ENCODE peak calls at places on chromosomes 13 and 19, in five cellular contexts. One of them, this sample, is unnamed.

GRCh38 chr19:2550431-2551171 is 74.7 kb downstream of the GADD45B start:
- DNase-seq in psoas muscle: peak
- DNase-seq in adrenal gland: no peak
- DNase-seq in uterus: no peak
- DNase-seq in thoracic aorta: no peak
- DNase-seq in this sample: no peak

GRCh38 chr19:54448037-54448773 is 794 bp upstream of the LENG8 start:
- DNase-seq in psoas muscle: peak
- DNase-seq in uterus: peak
- DNase-seq in thoracic aorta: no peak
- DNase-seq in adrenal gland: peak
- DNase-seq in this sample: no peak

GRCh38 chr13:40776681-40777165 is 5.7 kb upstream of the MRPS31 start:
- DNase-seq in psoas muscle: no peak
- DNase-seq in thoracic aorta: no peak
- DNase-seq in adrenal gland: no peak
- DNase-seq in uterus: no peak
- DNase-seq in this sample: no peak

GRCh38 chr13:107028751-107029150 is 460.8 kb upstream of the ARGLU1 start:
- DNase-seq in thoracic aorta: no peak
- DNase-seq in adrenal gland: peak
- DNase-seq in uterus: no peak
- DNase-seq in psoas muscle: no peak
- DNase-seq in this sample: no peak

GRCh38 chr19:50957587-50957986 is 4.7 kb upstream of the KLK5 start:
- DNase-seq in uterus: no peak
- DNase-seq in thoracic aorta: no peak
- DNase-seq in psoas muscle: no peak
- DNase-seq in adrenal gland: no peak
- DNase-seq in this sample: no peak

GRCh38 chr13:19590423-19590822 is 29.1 kb upstream of the TPTE2 start:
- DNase-seq in adrenal gland: no peak
- DNase-seq in thoracic aorta: no peak
- DNase-seq in uterus: no peak
- DNase-seq in psoas muscle: no peak
- DNase-seq in this sample: no peak

GRCh38 chr19:46065486-46065885 is 24.7 kb upstream of the IGFL4 start:
- DNase-seq in uterus: no peak
- DNase-seq in adrenal gland: peak
- DNase-seq in psoas muscle: no peak
- DNase-seq in thoracic aorta: no peak
- DNase-seq in this sample: no peak

GRCh38 chr19:11451327-11451941 is 16.0 kb downstream of the PRKCSH start:
- DNase-seq in thoracic aorta: no peak
- DNase-seq in uterus: no peak
- DNase-seq in psoas muscle: no peak
- DNase-seq in adrenal gland: no peak
- DNase-seq in this sample: no peak

GRCh38 chr19:52993342-52994178 is 20.2 kb upstream of the ERVV-1 start:
- DNase-seq in psoas muscle: peak
- DNase-seq in uterus: peak
- DNase-seq in thoracic aorta: peak
- DNase-seq in adrenal gland: peak
- DNase-seq in this sample: peak

GRCh38 chr13:107301724-107302374 is 733.9 kb upstream of the ARGLU1 start:
- DNase-seq in uterus: no peak
- DNase-seq in psoas muscle: no peak
- DNase-seq in adrenal gland: no peak
- DNase-seq in thoracic aorta: no peak
- DNase-seq in this sample: no peak

GRCh38 chr13:71922191-71922590 is 55.2 kb upstream of the DACH1 start:
- DNase-seq in adrenal gland: no peak
- DNase-seq in thoracic aorta: no peak
- DNase-seq in psoas muscle: no peak
- DNase-seq in uterus: no peak
- DNase-seq in this sample: no peak

GRCh38 chr13:75705395-75705794 is 69.3 kb downstream of the LMO7 start:
- DNase-seq in psoas muscle: no peak
- DNase-seq in uterus: no peak
- DNase-seq in thoracic aorta: no peak
- DNase-seq in adrenal gland: no peak
- DNase-seq in this sample: no peak

GRCh38 chr19:18479964-18480723 is 41.7 kb downstream of the ELL start:
- DNase-seq in thoracic aorta: peak
- DNase-seq in uterus: peak
- DNase-seq in psoas muscle: peak
- DNase-seq in adrenal gland: peak
- DNase-seq in this sample: no peak

GRCh38 chr19:14517446-14517839 is 754 bp downstream of the DNAJB1 start:
- DNase-seq in uterus: no peak
- DNase-seq in thoracic aorta: no peak
- DNase-seq in psoas muscle: no peak
- DNase-seq in adrenal gland: peak
- DNase-seq in this sample: no peak

GRCh38 chr13:91946498-91947070 is 548.2 kb downstream of the GPC5 start:
- DNase-seq in psoas muscle: no peak
- DNase-seq in adrenal gland: no peak
- DNase-seq in thoracic aorta: no peak
- DNase-seq in uterus: no peak
- DNase-seq in this sample: no peak

GRCh38 chr13:47611664-47612288 is 389.3 kb downstream of the SUCLA2 start:
- DNase-seq in adrenal gland: no peak
- DNase-seq in psoas muscle: no peak
- DNase-seq in thoracic aorta: no peak
- DNase-seq in uterus: no peak
- DNase-seq in this sample: no peak

GRCh38 chr13:30334663-30335386 is 27.5 kb upstream of the KATNAL1 start:
- DNase-seq in uterus: no peak
- DNase-seq in adrenal gland: no peak
- DNase-seq in thoracic aorta: no peak
- DNase-seq in psoas muscle: no peak
- DNase-seq in this sample: no peak

GRCh38 chr13:55517312-55517711 is 1623.4 kb upstream of the PRR20A start:
- DNase-seq in uterus: no peak
- DNase-seq in adrenal gland: no peak
- DNase-seq in thoracic aorta: no peak
- DNase-seq in psoas muscle: no peak
- DNase-seq in this sample: no peak

DNA sequence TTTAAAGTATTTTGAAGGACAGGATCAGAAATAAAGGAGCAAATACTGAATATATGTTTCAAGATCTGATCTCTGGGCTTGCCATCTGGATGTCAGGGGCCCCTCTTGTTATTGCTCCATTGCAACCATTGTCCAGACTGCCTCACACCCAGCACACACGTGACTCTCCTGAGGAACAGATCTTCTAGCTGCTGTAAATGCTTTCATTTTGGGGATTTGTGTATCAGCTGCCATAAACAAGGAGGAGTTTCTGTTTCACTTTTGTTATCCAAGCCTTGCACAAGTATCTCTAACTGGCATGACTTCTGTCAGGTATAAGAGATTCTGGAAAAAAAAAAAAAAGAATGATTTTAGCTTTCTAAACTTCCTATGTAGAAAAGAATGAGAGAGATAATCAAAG is 1624.1 kb upstream of the PRR20A start:
- DNase-seq in psoas muscle: no peak
- DNase-seq in uterus: no peak
- DNase-seq in adrenal gland: no peak
- DNase-seq in thoracic aorta: no peak
- DNase-seq in this sample: no peak
- TF ChIP-seq CTCF in psoas muscle: no peak
- TF ChIP-seq CTCF in uterus: no peak
- TF ChIP-seq CTCF in adrenal gland: no peak
- TF ChIP-seq CTCF in thoracic aorta: no peak
- TF ChIP-seq CTCF in this sample: no peak

DNA sequence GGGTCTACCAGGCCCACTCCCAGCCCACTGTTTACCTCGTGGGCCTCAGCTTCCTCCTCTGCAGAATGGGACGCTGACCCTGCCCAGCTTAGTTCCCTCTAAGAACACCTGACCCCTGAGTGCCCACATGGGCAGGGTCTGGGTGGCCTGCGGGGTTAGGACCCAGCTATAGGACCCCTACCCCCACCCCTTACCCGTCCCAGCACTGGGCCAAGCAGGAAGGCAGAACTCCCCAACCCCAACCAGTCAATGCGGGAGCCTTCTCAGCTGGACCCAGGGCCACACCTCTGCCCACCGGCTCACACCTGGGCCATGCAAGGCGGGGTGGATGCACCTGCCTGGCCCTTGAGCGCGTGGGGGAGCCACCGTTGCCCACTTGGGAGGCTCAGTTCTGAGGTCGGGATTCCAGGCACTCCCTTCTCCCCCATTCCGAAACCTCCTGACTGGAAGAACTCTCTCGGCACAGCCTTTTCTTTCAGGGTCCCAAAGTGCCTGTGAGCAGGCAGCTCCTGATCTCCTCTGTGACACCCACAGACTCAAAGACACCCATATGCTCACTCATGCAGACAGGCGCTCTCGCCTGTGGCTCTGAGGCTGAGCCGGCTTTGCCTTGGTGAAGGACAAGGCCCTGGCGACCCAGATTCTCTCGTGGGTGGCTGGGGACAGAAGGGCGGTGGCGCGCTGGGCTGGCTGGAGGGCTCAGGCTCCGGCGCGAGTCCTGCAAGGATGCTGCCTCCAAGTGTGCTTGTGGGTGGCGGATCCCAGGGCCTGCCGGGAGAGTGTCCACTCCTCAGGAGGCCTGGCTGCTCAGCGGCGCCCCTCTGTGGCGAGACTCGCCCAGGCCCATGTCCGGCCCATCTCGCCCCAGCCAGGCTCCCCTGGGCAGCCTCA is 27.9 kb upstream of the PARP4 start:
- DNase-seq in thoracic aorta: no peak
- DNase-seq in psoas muscle: no peak
- DNase-seq in adrenal gland: no peak
- DNase-seq in uterus: no peak
- DNase-seq in this sample: no peak
- TF ChIP-seq CTCF in thoracic aorta: no peak
- TF ChIP-seq CTCF in psoas muscle: no peak
- TF ChIP-seq CTCF in adrenal gland: no peak
- TF ChIP-seq CTCF in uterus: no peak
- TF ChIP-seq CTCF in this sample: no peak

GRCh38 chr13:73544175-73544574 is 485.4 kb downstream of the KLF5 start:
- DNase-seq in thoracic aorta: no peak
- DNase-seq in psoas muscle: no peak
- DNase-seq in uterus: no peak
- DNase-seq in adrenal gland: no peak
- DNase-seq in this sample: no peak
- TF ChIP-seq CTCF in thoracic aorta: no peak
- TF ChIP-seq CTCF in psoas muscle: no peak
- TF ChIP-seq CTCF in uterus: no peak
- TF ChIP-seq CTCF in adrenal gland: no peak
- TF ChIP-seq CTCF in this sample: no peak

DNA sequence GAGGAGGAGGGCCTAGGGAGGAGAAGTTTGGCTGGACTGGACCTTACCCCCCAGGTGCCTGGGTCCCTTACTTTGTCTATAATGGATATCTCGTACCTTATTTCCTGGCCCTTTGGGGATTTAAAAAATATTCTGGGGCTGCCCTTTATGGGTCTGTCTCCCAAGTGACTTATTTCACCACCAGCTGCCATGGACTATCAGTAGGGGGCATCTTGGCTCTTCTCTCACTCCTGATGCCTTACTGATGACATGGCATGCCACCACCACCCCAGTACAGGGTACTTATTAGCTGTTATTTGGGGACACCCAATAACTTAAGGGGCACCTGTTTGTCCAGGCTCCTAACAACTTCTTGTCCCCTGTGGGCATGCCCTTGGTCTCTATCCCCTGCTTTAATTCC is 38.0 kb downstream of the NFIX start:
- DNase-seq in psoas muscle: no peak
- DNase-seq in uterus: no peak
- DNase-seq in thoracic aorta: no peak
- DNase-seq in adrenal gland: no peak
- DNase-seq in this sample: no peak
- TF ChIP-seq CTCF in psoas muscle: no peak
- TF ChIP-seq CTCF in uterus: no peak
- TF ChIP-seq CTCF in thoracic aorta: no peak
- TF ChIP-seq CTCF in adrenal gland: no peak
- TF ChIP-seq CTCF in this sample: no peak

DNA sequence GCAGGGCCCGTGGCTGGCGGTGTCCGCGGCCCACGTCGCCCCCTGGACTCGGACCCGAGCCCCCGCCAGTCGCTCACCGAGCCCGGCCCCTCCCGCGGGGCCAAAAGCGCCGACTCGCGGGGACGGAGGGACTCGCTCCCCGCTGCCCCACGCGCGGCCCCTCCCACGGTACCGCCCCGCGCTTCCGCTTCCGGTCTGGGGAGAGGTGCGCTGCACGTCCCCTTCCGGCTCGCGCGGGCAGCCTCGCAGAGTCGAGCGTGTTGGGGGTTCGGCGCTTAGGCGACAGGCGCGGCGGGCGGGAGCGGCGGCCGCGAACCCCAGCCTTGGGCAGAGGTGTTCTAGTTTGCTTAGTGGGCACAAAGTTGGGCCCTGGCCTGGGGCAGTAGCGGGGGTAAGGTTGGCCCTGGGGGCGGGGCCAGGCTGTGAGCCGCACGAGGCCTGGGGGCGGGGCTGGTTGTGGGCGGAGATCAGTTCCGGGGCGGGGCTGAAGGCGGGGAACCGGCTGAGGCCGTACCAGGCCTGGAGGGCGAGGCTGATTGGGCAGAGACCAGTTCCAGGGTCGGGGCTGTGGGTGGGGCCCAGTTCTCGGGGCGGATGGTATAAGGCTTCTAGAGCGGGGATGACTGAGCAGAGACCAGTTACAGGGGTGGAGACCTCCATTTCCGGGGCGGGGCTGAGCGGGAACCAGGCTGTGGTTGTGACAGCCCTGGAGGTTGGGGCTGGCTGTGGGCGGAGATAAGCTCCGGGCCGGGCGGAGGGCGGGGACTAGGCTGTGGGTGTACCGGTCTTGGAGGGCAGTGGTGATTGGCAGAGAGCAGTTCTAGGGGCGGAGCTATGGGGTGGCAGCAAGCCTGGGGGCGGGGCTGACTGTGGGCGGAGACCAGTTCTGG is at the start of the genes MBD3L1 and ZNF558:
- DNase-seq in psoas muscle: peak
- DNase-seq in adrenal gland: peak
- DNase-seq in uterus: peak
- DNase-seq in thoracic aorta: peak
- DNase-seq in this sample: peak
- TF ChIP-seq CTCF in psoas muscle: peak
- TF ChIP-seq CTCF in adrenal gland: no peak
- TF ChIP-seq CTCF in uterus: peak
- TF ChIP-seq CTCF in thoracic aorta: no peak
- TF ChIP-seq CTCF in this sample: no peak

GRCh38 chr19:15810335-15810734 is 5.1 kb downstream of the OR10H1 start:
- DNase-seq in thoracic aorta: no peak
- DNase-seq in uterus: no peak
- DNase-seq in adrenal gland: no peak
- DNase-seq in psoas muscle: no peak
- DNase-seq in this sample: no peak
- TF ChIP-seq CTCF in thoracic aorta: no peak
- TF ChIP-seq CTCF in uterus: peak
- TF ChIP-seq CTCF in adrenal gland: no peak
- TF ChIP-seq CTCF in psoas muscle: no peak
- TF ChIP-seq CTCF in this sample: no peak

GRCh38 chr13:21637296-21637695 is 33.3 kb upstream of the MICU2 start:
- DNase-seq in thoracic aorta: no peak
- DNase-seq in psoas muscle: no peak
- DNase-seq in uterus: no peak
- DNase-seq in adrenal gland: peak
- DNase-seq in this sample: peak

GRCh38 chr13:21638319-21639282 is 32.3 kb upstream of the FGF9 start:
- DNase-seq in uterus: peak
- DNase-seq in psoas muscle: no peak
- DNase-seq in adrenal gland: peak
- DNase-seq in thoracic aorta: no peak
- DNase-seq in this sample: no peak

GRCh38 chr13:21639604-21640003 is 31.3 kb upstream of the FGF9 start:
- DNase-seq in thoracic aorta: no peak
- DNase-seq in psoas muscle: no peak
- DNase-seq in adrenal gland: no peak
- DNase-seq in uterus: no peak
- DNase-seq in this sample: no peak

GRCh38 chr13:21641629-21642028 is 29.2 kb upstream of the FGF9 start:
- DNase-seq in uterus: no peak
- DNase-seq in adrenal gland: no peak
- DNase-seq in thoracic aorta: no peak
- DNase-seq in psoas muscle: no peak
- DNase-seq in this sample: no peak
- TF ChIP-seq CTCF in uterus: no peak
- TF ChIP-seq CTCF in adrenal gland: no peak
- TF ChIP-seq CTCF in thoracic aorta: no peak
- TF ChIP-seq CTCF in psoas muscle: no peak
- TF ChIP-seq CTCF in this sample: no peak

This sample was measured in omental fat pad.